ENCODE peak calls at places on chromosome 9, in six cellular contexts. One of them, this sample, is unnamed.

GRCh38 chr9:32424616-32425015 is 40.2 kb downstream of the ACO1 start:
- DNase-seq in A673: no peak
- DNase-seq in HCT116: no peak
- DNase-seq in nephron progenitor cell: no peak
- DNase-seq in endodermal cell: no peak
- DNase-seq in tibial artery: no peak
- DNase-seq in this sample: no peak

GRCh38 chr9:114691046-114691955 is 9.3 kb upstream of the TEX48 start:
- DNase-seq in A673: peak; percentile 32
- DNase-seq in HCT116: peak; percentile 85
- DNase-seq in nephron progenitor cell: no peak
- DNase-seq in endodermal cell: no peak
- DNase-seq in tibial artery: no peak
- DNase-seq in this sample: peak; percentile 5

GRCh38 chr9:134855231-134855899 is 25.2 kb upstream of the FCN2 start:
- DNase-seq in A673: no peak
- DNase-seq in HCT116: no peak
- DNase-seq in nephron progenitor cell: no peak
- DNase-seq in endodermal cell: no peak
- DNase-seq in tibial artery: peak; percentile 17
- DNase-seq in this sample: no peak

GRCh38 chr9:73402081-73403028 is 250.7 kb downstream of the ANXA1 start:
- DNase-seq in A673: peak; percentile 2
- DNase-seq in HCT116: no peak
- DNase-seq in nephron progenitor cell: no peak
- DNase-seq in endodermal cell: no peak
- DNase-seq in tibial artery: no peak
- DNase-seq in this sample: no peak

GRCh38 chr9:5336683-5337082 is 3.0 kb downstream of the RLN1 start:
- DNase-seq in A673: no peak
- DNase-seq in HCT116: no peak
- DNase-seq in nephron progenitor cell: no peak
- DNase-seq in endodermal cell: no peak
- DNase-seq in tibial artery: no peak
- DNase-seq in this sample: no peak

GRCh38 chr9:114396558-114397218 is 8.9 kb upstream of the AKNA start:
- DNase-seq in A673: peak; percentile 55
- DNase-seq in HCT116: peak; percentile 7
- DNase-seq in nephron progenitor cell: no peak
- DNase-seq in endodermal cell: no peak
- DNase-seq in tibial artery: peak; percentile 45
- DNase-seq in this sample: no peak

GRCh38 chr9:87662808-87663528 is 63.0 kb upstream of the CTSL start:
- DNase-seq in A673: peak; percentile 81
- DNase-seq in HCT116: peak; percentile 51
- DNase-seq in nephron progenitor cell: peak; percentile 90
- DNase-seq in endodermal cell: peak; percentile 97
- DNase-seq in tibial artery: peak; percentile 52
- DNase-seq in this sample: peak; percentile 87

GRCh38 chr9:87443006-87443405 is 54.7 kb upstream of the DAPK1 start:
- DNase-seq in A673: no peak
- DNase-seq in HCT116: no peak
- DNase-seq in nephron progenitor cell: no peak
- DNase-seq in endodermal cell: no peak
- DNase-seq in tibial artery: no peak
- DNase-seq in this sample: no peak

GRCh38 chr9:16976427-16976826 is 106.0 kb upstream of the BNC2 start:
- DNase-seq in A673: no peak
- DNase-seq in HCT116: no peak
- DNase-seq in nephron progenitor cell: no peak
- DNase-seq in endodermal cell: no peak
- DNase-seq in tibial artery: no peak
- DNase-seq in this sample: no peak

GRCh38 chr9:20015427-20015931 is 226.6 kb upstream of the SLC24A2 start:
- DNase-seq in A673: peak; percentile 93
- DNase-seq in HCT116: no peak
- DNase-seq in nephron progenitor cell: no peak
- DNase-seq in endodermal cell: no peak
- DNase-seq in tibial artery: no peak
- DNase-seq in this sample: no peak

GRCh38 chr9:21964925-21965385 is 29.2 kb downstream of the CDKN2A start:
- DNase-seq in A673: no peak
- DNase-seq in HCT116: no peak
- DNase-seq in nephron progenitor cell: peak; percentile 25
- DNase-seq in endodermal cell: peak; percentile 54
- DNase-seq in tibial artery: no peak
- DNase-seq in this sample: peak; percentile 56

GRCh38 chr9:108056805-108057386 is 567.3 kb upstream of the KLF4 start:
- DNase-seq in A673: no peak
- DNase-seq in HCT116: no peak
- DNase-seq in nephron progenitor cell: no peak
- DNase-seq in endodermal cell: no peak
- DNase-seq in tibial artery: no peak
- DNase-seq in this sample: no peak

GRCh38 chr9:83472764-83473163 is 65.4 kb downstream of the FRMD3 start:
- DNase-seq in A673: no peak
- DNase-seq in HCT116: no peak
- DNase-seq in nephron progenitor cell: no peak
- DNase-seq in endodermal cell: no peak
- DNase-seq in tibial artery: no peak
- DNase-seq in this sample: no peak

GRCh38 chr9:19901586-19901985 is 112.7 kb upstream of the SLC24A2 start:
- DNase-seq in A673: no peak
- DNase-seq in HCT116: no peak
- DNase-seq in nephron progenitor cell: no peak
- DNase-seq in endodermal cell: no peak
- DNase-seq in tibial artery: no peak
- DNase-seq in this sample: no peak

GRCh38 chr9:110283736-110284135 is 27.4 kb upstream of the TXN start:
- DNase-seq in A673: no peak
- DNase-seq in HCT116: no peak
- DNase-seq in nephron progenitor cell: no peak
- DNase-seq in endodermal cell: no peak
- DNase-seq in tibial artery: no peak
- DNase-seq in this sample: peak; percentile 34

GRCh38 chr9:103397868-103398600 is 402.9 kb downstream of the CYLC2 start:
- DNase-seq in A673: peak; percentile 19
- DNase-seq in HCT116: peak; percentile 7
- DNase-seq in nephron progenitor cell: peak; percentile 59
- DNase-seq in endodermal cell: peak; percentile 84
- DNase-seq in tibial artery: no peak
- DNase-seq in this sample: peak; percentile 56

GRCh38 chr9:92180669-92181181 is 65.5 kb upstream of the SPTLC1 start:
- DNase-seq in A673: peak; percentile 78
- DNase-seq in HCT116: no peak
- DNase-seq in nephron progenitor cell: no peak
- DNase-seq in endodermal cell: peak; percentile 85
- DNase-seq in tibial artery: no peak
- DNase-seq in this sample: no peak

GRCh38 chr9:18638448-18639249 is 164.7 kb downstream of the ADAMTSL1 start:
- DNase-seq in A673: no peak
- DNase-seq in HCT116: no peak
- DNase-seq in nephron progenitor cell: no peak
- DNase-seq in endodermal cell: no peak
- DNase-seq in tibial artery: no peak
- DNase-seq in this sample: no peak

DNA sequence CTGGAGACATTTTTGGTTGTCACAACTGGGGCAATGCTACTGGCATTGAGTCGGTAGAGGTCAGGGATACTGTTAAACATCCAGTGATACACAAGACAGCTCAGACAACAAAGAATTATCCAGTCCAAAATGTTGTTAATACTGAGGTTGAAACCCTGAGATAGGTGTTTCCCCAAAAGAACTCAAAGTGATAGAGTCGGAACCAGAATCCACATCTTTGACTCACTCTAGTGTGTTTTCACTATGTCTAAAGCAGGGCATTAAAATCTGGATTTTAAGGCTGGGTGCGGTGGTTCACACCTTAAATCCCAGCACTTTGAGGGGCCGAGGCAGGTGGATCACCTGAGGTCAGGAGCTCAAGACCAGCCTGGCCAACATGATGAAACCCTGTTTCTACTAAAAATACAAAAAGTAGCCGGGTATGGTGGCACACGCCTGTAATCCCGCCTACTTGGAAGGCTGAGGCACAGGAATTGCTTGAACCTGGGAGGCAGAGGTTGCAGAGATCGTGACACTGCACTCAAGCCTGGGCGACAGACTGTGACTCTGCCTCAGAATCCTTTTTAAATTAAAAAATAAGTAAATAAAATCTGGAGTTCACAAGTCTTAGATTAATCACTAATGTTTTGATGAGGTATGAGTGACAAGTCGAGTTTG is 17.0 kb downstream of the SLC31A1 start:
- DNase-seq in A673: no peak
- DNase-seq in HCT116: no peak
- DNase-seq in nephron progenitor cell: no peak
- DNase-seq in endodermal cell: no peak
- DNase-seq in tibial artery: no peak
- DNase-seq in this sample: no peak
- TF ChIP-seq CTCF in A673: no peak
- TF ChIP-seq CTCF in HCT116: no peak
- TF ChIP-seq CTCF in nephron progenitor cell: no peak
- TF ChIP-seq CTCF in endodermal cell: no peak
- TF ChIP-seq CTCF in tibial artery: no peak
- TF ChIP-seq CTCF in this sample: no peak

GRCh38 chr9:124122813-124123462 is 111.4 kb downstream of the LHX2 start:
- DNase-seq in A673: no peak
- DNase-seq in HCT116: no peak
- DNase-seq in nephron progenitor cell: no peak
- DNase-seq in endodermal cell: no peak
- DNase-seq in tibial artery: no peak
- DNase-seq in this sample: peak; percentile 29
- TF ChIP-seq CTCF in A673: peak; percentile 55
- TF ChIP-seq CTCF in HCT116: peak; percentile 62
- TF ChIP-seq CTCF in nephron progenitor cell: no peak
- TF ChIP-seq CTCF in endodermal cell: peak; percentile 66
- TF ChIP-seq CTCF in tibial artery: no peak
- TF ChIP-seq CTCF in this sample: no peak

DNA sequence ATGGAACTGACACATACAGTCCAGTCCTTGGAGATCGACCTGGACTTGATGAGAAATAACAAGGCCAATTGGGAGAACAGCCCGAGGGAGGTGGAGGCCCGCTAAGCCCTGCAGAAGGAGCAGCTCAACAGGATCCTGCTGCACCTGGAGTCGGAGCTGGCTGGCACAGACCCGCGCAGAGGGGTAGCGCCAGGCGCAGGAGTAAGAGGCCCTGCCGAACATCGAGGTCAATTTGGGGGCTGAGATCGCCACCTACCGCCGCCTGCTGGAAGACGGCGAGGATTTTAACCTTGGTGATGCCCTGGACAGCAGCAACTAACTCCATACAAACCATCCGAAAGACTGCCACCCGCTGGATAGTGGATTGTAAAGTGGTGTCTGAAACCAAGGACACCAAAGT is 1610.1 kb upstream of the ACO1 start:
- DNase-seq in A673: peak; percentile 4
- DNase-seq in HCT116: no peak
- DNase-seq in nephron progenitor cell: peak; percentile 7
- DNase-seq in endodermal cell: peak; percentile 93
- DNase-seq in tibial artery: no peak
- DNase-seq in this sample: no peak
- TF ChIP-seq CTCF in A673: peak; percentile 12
- TF ChIP-seq CTCF in HCT116: no peak
- TF ChIP-seq CTCF in nephron progenitor cell: peak; percentile 28
- TF ChIP-seq CTCF in endodermal cell: peak; percentile 81
- TF ChIP-seq CTCF in tibial artery: no peak
- TF ChIP-seq CTCF in this sample: no peak

GRCh38 chr9:1619915-1620705 is 395.0 kb upstream of the SMARCA2 start:
- DNase-seq in A673: peak; percentile 28
- DNase-seq in HCT116: no peak
- DNase-seq in nephron progenitor cell: no peak
- DNase-seq in endodermal cell: no peak
- DNase-seq in tibial artery: no peak
- DNase-seq in this sample: no peak
- TF ChIP-seq CTCF in A673: peak; percentile 55
- TF ChIP-seq CTCF in HCT116: no peak
- TF ChIP-seq CTCF in nephron progenitor cell: no peak
- TF ChIP-seq CTCF in endodermal cell: peak; percentile 70
- TF ChIP-seq CTCF in tibial artery: no peak
- TF ChIP-seq CTCF in this sample: no peak

GRCh38 chr9:136572596-136573313 is 26.9 kb upstream of the NOTCH1 start:
- DNase-seq in A673: no peak
- DNase-seq in HCT116: no peak
- DNase-seq in nephron progenitor cell: no peak
- DNase-seq in endodermal cell: no peak
- DNase-seq in tibial artery: no peak
- DNase-seq in this sample: no peak

GRCh38 chr9:136570916-136571315 is 25.1 kb upstream of the NOTCH1 start:
- DNase-seq in A673: no peak
- DNase-seq in HCT116: no peak
- DNase-seq in nephron progenitor cell: no peak
- DNase-seq in endodermal cell: no peak
- DNase-seq in tibial artery: no peak
- DNase-seq in this sample: no peak

GRCh38 chr9:136572003-136572595 is 26.3 kb upstream of the NOTCH1 start:
- DNase-seq in A673: no peak
- DNase-seq in HCT116: no peak
- DNase-seq in nephron progenitor cell: peak; percentile 74
- DNase-seq in endodermal cell: peak; percentile 99
- DNase-seq in tibial artery: no peak
- DNase-seq in this sample: peak; percentile 15

GRCh38 chr9:136570191-136570845 is 24.5 kb upstream of the NOTCH1 start:
- DNase-seq in A673: no peak
- DNase-seq in HCT116: no peak
- DNase-seq in nephron progenitor cell: peak; percentile 5
- DNase-seq in endodermal cell: no peak
- DNase-seq in tibial artery: no peak
- DNase-seq in this sample: no peak

DNA sequence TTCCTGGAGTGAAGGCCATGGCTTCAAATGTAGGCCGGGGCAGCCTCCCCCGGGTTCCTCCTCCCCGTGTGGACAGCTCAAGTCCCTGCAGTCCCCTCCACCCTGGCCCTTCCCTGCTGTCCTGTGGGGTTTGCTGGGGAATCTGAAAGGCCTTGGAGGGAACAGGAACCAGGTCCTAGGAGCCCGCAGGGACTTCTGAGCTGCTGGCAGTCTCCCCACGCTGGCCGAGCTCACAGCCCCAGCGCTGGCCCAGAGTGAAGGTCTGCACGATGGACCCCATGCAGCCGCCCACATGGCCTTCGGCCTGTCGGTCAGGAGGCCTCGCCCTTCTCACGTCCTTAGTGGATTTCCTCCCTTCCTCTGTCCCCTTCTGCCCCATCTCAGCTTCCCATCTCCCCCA is 25.7 kb upstream of the NOTCH1 start:
- DNase-seq in A673: no peak
- DNase-seq in HCT116: no peak
- DNase-seq in nephron progenitor cell: no peak
- DNase-seq in endodermal cell: peak; percentile 74
- DNase-seq in tibial artery: no peak
- DNase-seq in this sample: no peak
- TF ChIP-seq CTCF in A673: no peak
- TF ChIP-seq CTCF in HCT116: no peak
- TF ChIP-seq CTCF in nephron progenitor cell: no peak
- TF ChIP-seq CTCF in endodermal cell: peak; percentile 35
- TF ChIP-seq CTCF in tibial artery: no peak
- TF ChIP-seq CTCF in this sample: no peak

GRCh38 chr9:124475158-124475867 is 25.1 kb downstream of the ADGRD2 start:
- DNase-seq in A673: peak; percentile 22
- DNase-seq in HCT116: no peak
- DNase-seq in nephron progenitor cell: no peak
- DNase-seq in endodermal cell: peak; percentile 83
- DNase-seq in tibial artery: no peak
- DNase-seq in this sample: no peak
- TF ChIP-seq CTCF in A673: no peak
- TF ChIP-seq CTCF in HCT116: peak; percentile 18
- TF ChIP-seq CTCF in nephron progenitor cell: no peak
- TF ChIP-seq CTCF in endodermal cell: peak; percentile 41
- TF ChIP-seq CTCF in tibial artery: no peak
- TF ChIP-seq CTCF in this sample: no peak

This sample was measured in Calu3.